ENCODE peak calls at places on chromosomes 1 and 21, in nine cellular contexts. E is heart right ventricle, L is testis, I is thoracic aorta, T is left ventricle myocardium inferior, D is OCI-LY7, R is upper lobe of right lung, K is AG04450, M is colonic mucosa. Z is an unnamed sample.

GRCh38 chr1:97920275-97920831 is 481 bp downstream of the DPYD start:
- DNase-seq in L (no peak), R (no peak), T (no peak), D (peak; percentile 17), K (no peak), E (no peak), I (no peak), M (peak; percentile 41), Z (no peak)

GRCh38 chr1:206684478-206685255 is at the start of gene MAPKAPK2:
- DNase-seq in E (peak; percentile 85), D (peak; percentile 87), T (peak; percentile 86), L (peak; percentile 86), M (peak; percentile 79), R (peak; percentile 91), K (no peak), I (no peak), Z (peak; percentile 90)

GRCh38 chr21:26449161-26449560 is 123.9 kb downstream of the CYYR1 start:
- DNase-seq in K (peak; percentile 3), I (no peak), R (no peak), M (no peak), T (no peak), D (no peak), L (peak; percentile 64), E (no peak), Z (no peak)

GRCh38 chr1:22529901-22530621 is 33.2 kb upstream of the EPHA8 start:
- DNase-seq in E (peak; percentile 54), T (peak; percentile 29), I (no peak), M (no peak), K (no peak), R (no peak), L (peak; percentile 51), D (no peak), Z (no peak)

GRCh38 chr1:213136190-213136917 is 85.3 kb downstream of the RPS6KC1 start:
- DNase-seq in M (peak; percentile 50), D (no peak), R (no peak), E (no peak), T (no peak), L (no peak), K (no peak), I (no peak), Z (no peak)

GRCh38 chr1:64687725-64688285 is 57.1 kb upstream of the RAVER2 start:
- DNase-seq in K (no peak), M (peak; percentile 25), L (no peak), T (no peak), R (no peak), D (no peak), I (no peak), E (no peak), Z (peak; percentile 21)

GRCh38 chr1:54810144-54810942 is 9.2 kb upstream of the TTC22 start:
- DNase-seq in E (peak; percentile 30), L (peak; percentile 76), T (peak; percentile 45), K (peak; percentile 1), I (no peak), D (peak; percentile 60), R (peak; percentile 78), M (peak; percentile 82), Z (peak; percentile 44)

GRCh38 chr21:15992171-15992570 is 262.4 kb downstream of the USP25 start:
- DNase-seq in E (no peak), R (no peak), T (no peak), M (no peak), L (no peak), K (no peak), I (no peak), D (no peak), Z (no peak)

GRCh38 chr1:162013289-162013688 is 10.4 kb downstream of the OLFML2B start:
- DNase-seq in T (no peak), L (no peak), D (no peak), M (no peak), R (no peak), E (no peak), I (no peak), K (no peak), Z (no peak)

GRCh38 chr1:231374394-231374793 is 36.3 kb downstream of the SPRTN start:
- DNase-seq in E (no peak), M (no peak), K (no peak), I (no peak), R (no peak), T (no peak), L (no peak), D (no peak), Z (no peak)

GRCh38 chr1:231372501-231372900 is 34.4 kb downstream of the SPRTN start:
- DNase-seq in L (no peak), R (no peak), E (no peak), K (no peak), T (no peak), M (no peak), I (no peak), D (no peak), Z (no peak)

GRCh38 chr1:231363624-231364023 is 25.5 kb downstream of the SPRTN start:
- DNase-seq in D (no peak), I (no peak), M (no peak), T (no peak), K (no peak), E (no peak), R (no peak), L (no peak), Z (no peak)

DNA sequence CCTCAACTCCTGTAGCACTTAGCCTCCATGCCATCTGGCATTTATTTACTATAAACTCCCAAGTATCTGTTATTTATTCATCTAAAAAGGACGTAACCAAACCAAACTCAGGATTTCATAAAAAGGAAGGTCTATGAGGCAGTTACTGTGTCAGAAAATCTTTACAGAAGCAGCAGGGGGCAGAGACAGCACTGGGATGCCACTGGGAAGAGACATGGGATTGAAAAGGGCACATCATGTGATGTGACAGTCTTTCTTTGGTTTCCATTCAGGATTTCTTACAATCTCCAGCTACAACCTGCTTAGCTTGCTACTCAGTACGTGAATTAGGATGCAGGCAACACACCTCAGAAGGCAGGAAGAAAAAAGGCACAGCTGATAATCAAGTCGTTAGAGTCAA is 31.2 kb downstream of the SPRTN start:
- DNase-seq in I (no peak), L (no peak), M (no peak), T (no peak), K (no peak), D (no peak), R (no peak), E (no peak), Z (no peak)
- TF ChIP-seq CTCF in I (no peak), L (no peak), M (no peak), T (no peak), K (no peak), D (no peak), R (no peak), E (no peak), Z (peak; percentile 7)

DNA sequence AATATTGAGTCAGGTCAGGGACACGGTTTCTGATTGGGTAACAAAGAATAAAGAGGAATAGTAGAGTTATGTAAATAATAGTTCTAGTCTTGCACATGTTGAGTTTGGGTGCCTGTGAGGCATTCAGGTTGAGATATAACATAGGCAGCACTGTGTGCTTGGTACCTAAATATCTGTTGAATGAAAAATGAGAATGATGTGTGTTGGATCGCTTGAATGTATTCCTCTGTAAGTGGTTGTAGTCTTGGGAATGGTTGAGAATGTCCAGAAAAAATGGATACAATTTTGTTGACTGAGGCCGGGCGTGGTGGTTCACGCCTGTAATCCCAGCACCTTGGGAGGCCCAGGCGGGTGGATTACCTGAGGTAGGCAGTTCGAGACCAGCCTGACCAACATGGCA is 116.3 kb upstream of the HNRNPU start:
- DNase-seq in R (no peak), E (no peak), L (no peak), D (no peak), I (no peak), K (no peak), T (no peak), M (no peak), Z (no peak)
- H3K9me3 ChIP-seq in R (no peaks in the 10 kb centered on the region), E (no peaks in the 10 kb centered on the region), L (no peaks in the 10 kb centered on the region), D (no peaks in the 10 kb centered on the region), I (no peaks in the 10 kb centered on the region), K (no peaks in the 10 kb centered on the region), T (no peaks in the 10 kb centered on the region), M (no peaks in the 10 kb centered on the region), Z (no peaks in the 10 kb centered on the region)

GRCh38 chr1:100721502-100722205 is 2.1 kb downstream of the VCAM1 start:
- DNase-seq in I (no peak), T (no peak), K (peak; percentile 94), D (no peak), R (no peak), L (peak; percentile 52), M (peak; percentile 24), E (peak; percentile 17), Z (peak; percentile 16)

GRCh38 chr1:100720751-100721150 is 1.2 kb downstream of the VCAM1 start:
- DNase-seq in M (no peak), T (no peak), R (no peak), L (no peak), E (no peak), D (no peak), I (no peak), K (no peak), Z (no peak)

GRCh38 chr1:100719490-100719889 is at the start of gene VCAM1:
- DNase-seq in K (no peak), E (peak; percentile 23), R (no peak), M (no peak), T (no peak), D (no peak), I (no peak), L (peak; percentile 38), Z (no peak)

GRCh38 chr1:100724281-100724680 is 4.7 kb downstream of the VCAM1 start:
- DNase-seq in T (no peak), K (no peak), M (no peak), I (no peak), E (no peak), D (no peak), R (no peak), L (no peak), Z (no peak)

GRCh38 chr1:100722211-100722610 is 2.7 kb downstream of the VCAM1 start:
- DNase-seq in I (no peak), D (no peak), K (no peak), T (no peak), R (no peak), E (no peak), L (no peak), M (no peak), Z (no peak)
- H3K4me3 ChIP-seq in I (peak overlapping the region; percentile 44), D (no peak overlapping the region), K (peak overlapping the region; percentile 50), T (peak overlapping the region; percentile 49), R (no peak overlapping the region), E (peak overlapping the region; percentile 52), L (no peak overlapping the region), M (peak overlapping the region; percentile 10), Z (peak overlapping the region; percentile 55)

GRCh38 chr1:20074725-20075171 is 4.8 kb downstream of the PLA2G5 start:
- DNase-seq in R (no peak), M (no peak), K (no peak), T (no peak), L (no peak), E (no peak), I (no peak), D (no peak), Z (no peak)

GRCh38 chr1:20076695-20077461 is 6.9 kb downstream of the PLA2G5 start:
- DNase-seq in I (no peak), K (no peak), L (no peak), R (no peak), M (no peak), T (no peak), D (no peak), E (no peak), Z (no peak)

GRCh38 chr1:20074046-20074724 is 4.2 kb downstream of the PLA2G5 start:
- DNase-seq in M (no peak), T (no peak), D (no peak), L (no peak), R (no peak), I (no peak), K (no peak), E (no peak), Z (no peak)

GRCh38 chr1:20076223-20076622 is 6.2 kb downstream of the PLA2G5 start:
- DNase-seq in I (no peak), R (no peak), D (no peak), E (no peak), M (no peak), T (no peak), L (no peak), K (no peak), Z (no peak)

GRCh38 chr1:20075345-20075744 is 5.4 kb downstream of the PLA2G5 start:
- DNase-seq in R (no peak), M (no peak), I (no peak), L (no peak), T (no peak), D (no peak), K (no peak), E (no peak), Z (no peak)
- TF ChIP-seq CTCF in R (no peak), M (no peak), I (no peak), L (no peak), T (no peak), D (no peak), K (no peak), E (no peak), Z (no peak)

Z was measured in psoas muscle.